ENCODE peak calls at places on chromosome 9, in five cellular contexts. M, G, R, J and I are unnamed samples.

GRCh38 chr9:125431741-125432271 is 170.2 kb downstream of the GAPVD1 start:
- DNase-seq in M (no peak), G (no peak), R (no peak), J (no peak), I (no peak)

GRCh38 chr9:37198034-37198718 is 77.8 kb downstream of the ZCCHC7 start:
- DNase-seq in M (no peak), G (no peak), R (no peak), J (no peak), I (no peak)

GRCh38 chr9:76394896-76395244 is 644 bp upstream of the RFK start:
- DNase-seq in M (peak), G (no peak), R (peak), J (peak), I (no peak)

GRCh38 chr9:137264067-137264466 is 8.9 kb downstream of the NELFB start:
- DNase-seq in M (no peak), G (no peak), R (no peak), J (no peak), I (no peak)

GRCh38 chr9:28073278-28073677 is 500.0 kb upstream of the C9orf72 start:
- DNase-seq in M (no peak), G (no peak), R (peak), J (peak), I (peak)

GRCh38 chr9:33795281-33795680 is at the start of gene PRSS3:
- DNase-seq in M (no peak), G (no peak), R (peak), J (no peak), I (no peak)

GRCh38 chr9:121563425-121563824 is 63.8 kb upstream of the GGTA1 start:
- DNase-seq in M (no peak), G (no peak), R (no peak), J (no peak), I (no peak)

GRCh38 chr9:1025131-1025530 is 25.0 kb upstream of the DMRT2 start:
- DNase-seq in M (no peak), G (no peak), R (no peak), J (no peak), I (no peak)

GRCh38 chr9:72467766-72468738 is 53.4 kb upstream of the TMC1 start:
- DNase-seq in M (no peak), G (no peak), R (no peak), J (no peak), I (no peak)

GRCh38 chr9:3397726-3398125 is 128.1 kb downstream of the RFX3 start:
- DNase-seq in M (no peak), G (no peak), R (no peak), J (no peak), I (no peak)

GRCh38 chr9:98989036-98990000 is 45.6 kb downstream of the COL15A1 start:
- DNase-seq in M (peak), G (no peak), R (peak), J (peak), I (no peak)

GRCh38 chr9:81083821-81084512 is 605.4 kb downstream of the TLE1 start:
- DNase-seq in M (no peak), G (no peak), R (no peak), J (no peak), I (no peak)

GRCh38 chr9:101465330-101465915 is 29.8 kb upstream of the ALDOB start:
- DNase-seq in M (no peak), G (no peak), R (peak), J (peak), I (no peak)

GRCh38 chr9:75451505-75451904 is 363.2 kb downstream of the OSTF1 start:
- DNase-seq in M (no peak), G (no peak), R (no peak), J (no peak), I (no peak)

GRCh38 chr9:127112683-127113539 is 9.5 kb downstream of the ANGPTL2 start:
- DNase-seq in M (no peak), G (no peak), R (no peak), J (no peak), I (peak)

DNA sequence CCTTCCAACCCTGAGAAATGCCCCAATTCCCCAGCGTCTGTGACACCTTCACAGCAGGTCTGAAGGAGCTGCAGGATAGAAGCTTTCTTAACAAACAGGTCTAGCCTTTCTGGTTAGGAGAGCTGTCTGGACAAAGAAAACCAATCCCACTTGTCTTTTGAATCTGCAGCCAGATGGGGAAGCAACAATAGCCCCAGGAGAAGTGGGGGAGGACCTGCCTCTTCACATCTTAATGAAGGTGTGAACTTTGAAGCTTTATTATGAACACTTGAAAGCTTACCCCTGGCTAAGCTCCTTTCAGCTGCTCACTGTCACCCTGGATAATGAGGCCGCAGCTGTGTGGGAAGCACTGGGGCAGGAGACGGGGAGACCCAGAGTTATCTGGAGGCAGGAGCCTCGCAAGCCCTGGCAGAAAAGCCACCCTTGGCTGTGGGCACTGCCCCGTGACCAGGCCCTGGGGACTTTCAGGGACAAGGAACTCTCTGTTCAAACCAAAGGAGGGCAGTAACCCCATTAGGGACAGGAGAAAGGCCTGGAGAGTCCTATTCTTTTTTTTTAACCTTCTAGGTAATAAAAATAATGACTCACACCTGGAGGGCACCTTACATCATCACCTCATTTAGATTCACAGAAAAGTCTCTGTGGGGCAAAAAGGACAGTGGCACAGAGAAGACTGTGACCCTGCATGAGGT is 151.8 kb upstream of the RAD23B start:
- DNase-seq in M (no peak), G (no peak), R (peak), J (peak), I (no peak)
- H3K27ac ChIP-seq in M (no peak), G (no peak), R (peak), J (peak), I (no peak)

GRCh38 chr9:94922098-94922607 is 195.7 kb downstream of the AOPEP start:
- DNase-seq in M (no peak), G (no peak), R (no peak), J (no peak), I (no peak)
- H3K27ac ChIP-seq in M (peak), G (peak), R (no peak), J (peak), I (peak)

GRCh38 chr9:112047538-112048066 is 127.5 kb downstream of the SUSD1 start:
- DNase-seq in M (no peak), G (no peak), R (no peak), J (no peak), I (no peak)

GRCh38 chr9:112048924-112049785 is 125.9 kb downstream of the SUSD1 start:
- DNase-seq in M (no peak), G (no peak), R (no peak), J (no peak), I (no peak)

GRCh38 chr9:112051812-112052211 is 123.3 kb downstream of the SUSD1 start:
- DNase-seq in M (no peak), G (no peak), R (no peak), J (no peak), I (no peak)

GRCh38 chr9:112049834-112050516 is 125.1 kb downstream of the SUSD1 start:
- DNase-seq in M (no peak), G (no peak), R (no peak), J (no peak), I (no peak)

DNA sequence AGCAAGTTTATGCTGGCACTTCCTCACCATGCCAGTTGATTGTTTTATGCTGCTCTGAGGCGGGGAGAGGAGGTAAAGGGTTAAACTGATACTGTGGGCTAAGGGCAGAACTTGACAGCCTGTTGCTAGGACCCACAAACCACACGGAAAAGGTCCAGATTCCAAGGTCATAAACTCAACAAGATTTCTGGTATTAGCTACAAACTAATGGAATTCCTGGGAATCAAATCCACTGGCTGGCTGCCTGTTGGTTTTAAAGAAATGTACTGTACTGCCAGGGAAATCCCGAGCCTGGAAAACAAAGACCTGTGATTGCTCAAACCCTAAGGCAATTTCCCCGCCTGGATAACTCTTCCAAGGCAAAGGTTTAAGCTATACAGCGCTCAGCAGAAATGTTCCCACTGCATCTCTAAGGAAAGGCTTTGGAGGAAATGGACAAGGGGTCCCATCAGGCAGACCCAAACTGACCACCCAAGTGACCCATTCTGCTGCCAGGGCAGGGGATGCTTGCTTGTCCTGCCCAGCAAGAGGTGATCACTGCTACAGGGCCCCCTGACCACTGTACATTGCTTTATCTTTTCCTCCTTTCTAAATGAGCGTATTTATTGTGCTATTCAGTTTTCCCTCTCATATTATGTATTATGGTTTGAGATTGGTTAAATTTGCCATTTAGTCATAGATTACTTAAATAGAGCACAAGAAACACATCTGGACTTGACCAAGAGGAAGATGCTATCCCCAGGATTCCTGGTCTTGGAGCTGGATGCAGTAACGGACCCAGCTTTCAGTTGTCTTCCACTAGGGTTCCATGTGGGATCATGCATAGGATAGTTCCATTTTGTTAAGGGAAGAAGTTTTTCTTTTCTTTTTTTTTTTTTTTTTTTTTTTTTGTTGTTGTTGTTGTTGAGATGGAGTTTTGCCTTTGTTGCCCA is 124.3 kb downstream of the SUSD1 start:
- DNase-seq in M (no peak), G (no peak), R (no peak), J (peak), I (no peak)
- H3K27ac ChIP-seq in M (peak), G (peak), R (no peak), J (no peak), I (no peak)

DNA sequence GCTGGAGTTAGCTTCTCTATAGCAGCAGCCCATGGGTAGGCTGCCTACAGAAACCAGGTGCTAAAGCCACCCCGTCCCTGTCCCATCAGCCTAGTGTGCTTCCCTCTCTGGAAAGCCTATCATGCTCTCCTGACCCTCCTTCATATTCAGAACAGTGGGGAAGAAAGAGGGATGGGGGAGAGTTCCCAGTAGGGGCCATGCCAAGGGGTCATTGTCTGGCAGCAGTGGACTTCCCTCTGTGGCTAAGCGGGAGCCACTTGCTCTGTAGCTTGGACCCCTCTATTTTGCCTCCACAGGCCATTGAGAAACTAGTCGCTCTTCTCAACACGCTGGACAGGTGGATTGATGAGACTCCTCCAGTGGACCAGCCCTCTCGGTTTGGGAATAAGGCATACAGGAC is 17.5 kb downstream of the PTPA start:
- DNase-seq in M (no peak), G (no peak), R (no peak), J (no peak), I (no peak)
- H3K27ac ChIP-seq in M (no peak), G (no peak), R (no peak), J (peak), I (no peak)

GRCh38 chr9:79623799-79624721 is 52.3 kb downstream of the TLE4 start:
- DNase-seq in M (peak), G (peak), R (peak), J (no peak), I (peak)
- H3K27ac ChIP-seq in M (peak), G (peak), R (no peak), J (peak), I (peak)

GRCh38 chr9:123772967-123773366 is 157.0 kb downstream of the DENND1A start:
- DNase-seq in M (no peak), G (no peak), R (no peak), J (no peak), I (no peak)
- H3K27ac ChIP-seq in M (no peak), G (no peak), R (no peak), J (no peak), I (no peak)